ENCODE peak calls at places on chromosomes 16 and 17, in four cellular contexts. V is thoracic aorta, Z is Panc1, P is heart left ventricle. M is an unnamed sample. For H3K4me1, the result is how much of the 10 kb centered on the place peaks cover.

GRCh38 chr17:65627892-65628622 is 66.6 kb upstream of the AXIN2 start:
- DNase-seq in V (peak), Z (peak), P (no peak), M (no peak)

GRCh38 chr17:81601525-81602120 is 35.3 kb downstream of the NPLOC4 start:
- DNase-seq in V (no peak), Z (peak), P (no peak), M (peak)

GRCh38 chr17:2713881-2714280 is 2.3 kb upstream of the CLUH start:
- DNase-seq in V (no peak), Z (no peak), P (no peak), M (no peak)

GRCh38 chr17:32335647-32336046 is 6.3 kb downstream of the C17orf75 start:
- DNase-seq in V (no peak), Z (no peak), P (no peak), M (no peak)

GRCh38 chr16:75097191-75097761 is 19.3 kb downstream of the LDHD start:
- DNase-seq in V (no peak), Z (no peak), P (no peak), M (no peak)

GRCh38 chr16:82638095-82638798 is 11.5 kb downstream of the CDH13 start:
- DNase-seq in V (no peak), Z (no peak), P (no peak), M (no peak)

GRCh38 chr17:50634915-50635719 is 436 bp downstream of the ABCC3 start:
- DNase-seq in V (no peak), Z (no peak), P (no peak), M (no peak)

GRCh38 chr16:26261621-26262020 is 569.9 kb downstream of the HS3ST4 start:
- DNase-seq in V (no peak), Z (no peak), P (no peak), M (no peak)

GRCh38 chr17:46977750-46978488 is 1.1 kb downstream of the RPRML start:
- DNase-seq in V (no peak), Z (no peak), P (no peak), M (no peak)

GRCh38 chr17:72826602-72827001 is 265.9 kb downstream of the SLC39A11 start:
- DNase-seq in V (no peak), Z (no peak), P (no peak), M (no peak)

GRCh38 chr16:47162670-47163420 is 19.1 kb upstream of the NETO2 start:
- DNase-seq in V (no peak), Z (no peak), P (no peak), M (no peak)

GRCh38 chr17:32502013-32502412 is 15.2 kb downstream of the CDK5R1 start:
- DNase-seq in V (no peak), Z (no peak), P (no peak), M (no peak)

GRCh38 chr17:1629647-1630310 is 1.1 kb upstream of the SLC43A2 start:
- DNase-seq in V (no peak), Z (no peak), P (peak), M (peak)

GRCh38 chr17:77645441-77646430 is 312.8 kb upstream of the TNRC6C start:
- DNase-seq in V (no peak), Z (no peak), P (no peak), M (no peak)

GRCh38 chr17:38605852-38606645 is at the start of gene SRCIN1:
- DNase-seq in V (no peak), Z (no peak), P (peak), M (no peak)

GRCh38 chr16:26697826-26698225 is 368.9 kb upstream of the C16orf82 start:
- DNase-seq in V (no peak), Z (no peak), P (no peak), M (no peak)

GRCh38 chr17:2174471-2175293 is 119.8 kb downstream of the HIC1 start:
- DNase-seq in V (no peak), Z (no peak), P (peak), M (peak)

GRCh38 chr16:53949716-53950410 is 245.9 kb downstream of the FTO start:
- DNase-seq in V (no peak), Z (no peak), P (no peak), M (no peak)

GRCh38 chr16:1159973-1160772 is 7.3 kb downstream of the CACNA1H start:
- DNase-seq in V (no peak), Z (no peak), P (peak), M (peak)

GRCh38 chr16:63365665-63366064 is 1329.4 kb upstream of the CDH8 start:
- DNase-seq in V (no peak), Z (no peak), P (no peak), M (no peak)

DNA sequence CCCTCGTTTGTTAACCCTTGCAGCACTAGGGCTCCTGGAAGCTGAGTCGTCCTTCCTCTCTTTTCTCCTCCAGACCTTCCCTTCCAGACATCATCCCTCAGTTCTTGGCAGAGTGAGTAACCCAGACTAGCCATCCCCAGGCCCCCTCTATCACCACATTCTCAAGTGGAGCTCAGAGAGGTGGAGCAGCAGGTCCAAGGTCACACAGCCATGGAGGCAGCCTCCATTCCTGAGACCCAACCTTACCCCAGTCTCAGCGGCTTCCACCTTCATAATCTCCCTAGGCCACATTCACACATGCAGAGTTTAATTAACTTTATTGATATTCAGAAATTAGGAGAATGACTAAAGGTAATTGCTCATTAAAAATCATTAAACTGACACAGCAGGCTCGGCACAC is 3.0 kb downstream of the SEZ6 start:
- DNase-seq in V (no peak), Z (no peak), P (no peak), M (no peak)
- TF ChIP-seq CTCF in V (no peak), Z (no peak), P (no peak), M (no peak)

DNA sequence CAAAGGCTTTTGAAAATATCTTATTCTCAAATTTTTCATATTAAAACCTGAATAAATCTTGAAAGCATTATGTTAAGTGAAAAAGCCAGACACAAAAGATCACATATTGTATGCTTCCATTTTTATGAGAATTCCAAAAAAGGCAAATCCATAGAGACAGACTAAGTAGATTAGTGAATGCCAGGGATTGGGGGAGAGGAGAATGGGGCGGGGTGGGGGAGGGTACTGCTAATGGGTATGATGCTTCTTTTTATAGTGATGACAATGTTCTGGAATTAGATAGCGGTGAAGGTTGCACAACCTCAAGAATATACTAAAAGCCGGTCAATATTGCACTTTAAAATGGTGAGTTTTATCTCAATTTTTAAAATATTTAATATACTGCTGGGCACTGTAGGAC is 44.0 kb downstream of the XPO6 start:
- DNase-seq in V (no peak), Z (no peak), P (no peak), M (no peak)
- H3K4me1 ChIP-seq in V (under half), Z (under half), P (under half), M (under half)

DNA sequence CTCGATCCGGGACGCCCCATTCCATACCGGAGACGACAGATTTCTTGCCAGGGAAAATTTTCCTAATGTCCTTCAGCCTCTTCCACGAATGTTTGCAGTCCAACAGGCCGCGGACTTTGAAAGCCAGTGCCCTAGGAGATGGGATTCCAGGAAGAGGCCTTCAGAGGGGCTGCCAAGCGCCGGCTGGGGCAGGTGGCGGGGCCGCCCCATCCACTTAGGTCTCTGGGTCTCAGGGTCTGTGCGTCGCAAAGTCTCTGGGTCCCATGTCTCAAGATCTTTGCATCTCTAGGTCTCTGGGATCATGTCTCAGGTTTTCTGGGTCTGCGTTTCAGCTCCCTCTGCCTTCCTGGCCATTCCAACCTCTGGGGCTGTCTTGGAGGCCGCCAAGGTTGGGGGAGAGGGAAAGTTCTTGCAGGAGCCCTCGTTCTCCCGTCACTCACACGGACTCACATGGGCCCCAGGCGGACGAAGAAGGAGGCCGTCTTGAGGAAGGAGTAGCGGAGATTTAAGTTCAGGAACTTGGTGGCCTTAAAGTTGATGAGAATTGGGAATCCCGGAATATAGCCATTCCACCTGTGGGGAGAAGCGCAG is 7.2 kb downstream of the ALOX12B start:
- DNase-seq in V (no peak), Z (no peak), P (no peak), M (no peak)
- TF ChIP-seq CTCF in V (no peak), Z (peak), P (no peak), M (no peak)

DNA sequence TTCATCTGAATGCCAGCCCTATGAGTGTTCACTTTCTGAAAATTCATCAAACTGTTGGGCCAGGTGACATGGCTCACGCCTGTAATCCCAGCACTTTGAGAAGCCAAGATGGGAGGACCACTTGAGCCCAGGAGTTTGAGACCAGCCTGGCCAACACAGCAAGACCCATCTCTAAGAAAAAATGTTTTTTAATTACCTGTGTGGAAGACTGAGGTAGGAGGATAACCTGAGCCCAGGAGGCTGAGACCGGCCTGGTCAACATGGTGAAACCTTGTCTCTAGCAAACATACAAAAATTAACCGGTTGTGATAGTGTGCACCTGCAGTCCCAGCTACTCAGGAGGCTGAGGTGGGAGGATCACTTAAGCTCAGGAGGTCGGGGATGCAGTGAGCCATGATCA is 10.3 kb downstream of the MYH11 start:
- DNase-seq in V (no peak), Z (no peak), P (no peak), M (no peak)
- H3K4me1 ChIP-seq in V (under half), Z (under half), P (under half), M (under half)

GRCh38 chr16:71442041-71442440 is at the start of gene TLE7:
- DNase-seq in V (no peak), Z (no peak), P (no peak), M (no peak)

GRCh38 chr16:71440669-71441347 is 1.0 kb downstream of the TLE7 start:
- DNase-seq in V (no peak), Z (no peak), P (no peak), M (no peak)

GRCh38 chr16:71439531-71439930 is 2.3 kb downstream of the TLE7 start:
- DNase-seq in V (no peak), Z (no peak), P (no peak), M (no peak)

GRCh38 chr16:71443714-71444113 is 1.9 kb upstream of the TLE7 start:
- DNase-seq in V (no peak), Z (no peak), P (no peak), M (no peak)

GRCh38 chr16:71441348-71441781 is 489 bp downstream of the TLE7 start:
- DNase-seq in V (no peak), Z (no peak), P (no peak), M (no peak)
- TF ChIP-seq CTCF in V (no peak), Z (no peak), P (peak), M (no peak)

GRCh38 chr17:17110520-17110919 is 68.3 kb downstream of the MPRIP start:
- DNase-seq in V (no peak), Z (no peak), P (no peak), M (no peak)

GRCh38 chr17:17108681-17109049 is 66.4 kb downstream of the MPRIP start:
- DNase-seq in V (no peak), Z (no peak), P (no peak), M (peak)

GRCh38 chr17:17107891-17108680 is 65.8 kb downstream of the MPRIP start:
- DNase-seq in V (no peak), Z (no peak), P (no peak), M (no peak)

GRCh38 chr17:17109896-17110295 is 67.6 kb downstream of the MPRIP start:
- DNase-seq in V (no peak), Z (no peak), P (no peak), M (no peak)

GRCh38 chr17:17109231-17109630 is 67.0 kb downstream of the MPRIP start:
- DNase-seq in V (no peak), Z (no peak), P (no peak), M (no peak)
- H3K4me1 ChIP-seq in V (under half), Z (under half), P (half or more), M (half or more)

GRCh38 chr17:45231481-45232116 is 9.9 kb downstream of the FMNL1 start:
- DNase-seq in V (no peak), Z (no peak), P (no peak), M (no peak)
- TF ChIP-seq CTCF in V (no peak), Z (peak), P (no peak), M (no peak)

DNA sequence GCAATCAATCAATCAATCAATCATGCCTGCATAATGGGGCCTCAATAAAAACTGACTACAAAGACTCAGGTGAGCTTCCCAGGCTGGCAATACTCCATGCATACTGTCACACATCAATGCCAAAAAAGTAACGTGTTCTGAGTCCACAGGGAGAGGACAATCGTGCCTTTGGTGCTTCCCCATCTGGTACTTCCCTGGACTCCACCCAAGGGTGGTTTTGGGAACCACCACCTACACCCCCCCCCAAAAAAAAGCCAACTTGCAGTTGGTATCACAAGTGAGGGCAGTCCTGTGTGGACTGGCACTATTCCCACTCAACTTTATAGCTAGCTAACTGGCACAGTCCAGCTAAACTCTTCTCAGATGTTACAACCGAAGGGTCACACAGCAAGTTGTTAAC is 3.1 kb downstream of the ZDHHC7 start:
- DNase-seq in V (no peak), Z (no peak), P (no peak), M (no peak)
- H3K4me1 ChIP-seq in V (half or more), Z (half or more), P (half or more), M (half or more)

DNA sequence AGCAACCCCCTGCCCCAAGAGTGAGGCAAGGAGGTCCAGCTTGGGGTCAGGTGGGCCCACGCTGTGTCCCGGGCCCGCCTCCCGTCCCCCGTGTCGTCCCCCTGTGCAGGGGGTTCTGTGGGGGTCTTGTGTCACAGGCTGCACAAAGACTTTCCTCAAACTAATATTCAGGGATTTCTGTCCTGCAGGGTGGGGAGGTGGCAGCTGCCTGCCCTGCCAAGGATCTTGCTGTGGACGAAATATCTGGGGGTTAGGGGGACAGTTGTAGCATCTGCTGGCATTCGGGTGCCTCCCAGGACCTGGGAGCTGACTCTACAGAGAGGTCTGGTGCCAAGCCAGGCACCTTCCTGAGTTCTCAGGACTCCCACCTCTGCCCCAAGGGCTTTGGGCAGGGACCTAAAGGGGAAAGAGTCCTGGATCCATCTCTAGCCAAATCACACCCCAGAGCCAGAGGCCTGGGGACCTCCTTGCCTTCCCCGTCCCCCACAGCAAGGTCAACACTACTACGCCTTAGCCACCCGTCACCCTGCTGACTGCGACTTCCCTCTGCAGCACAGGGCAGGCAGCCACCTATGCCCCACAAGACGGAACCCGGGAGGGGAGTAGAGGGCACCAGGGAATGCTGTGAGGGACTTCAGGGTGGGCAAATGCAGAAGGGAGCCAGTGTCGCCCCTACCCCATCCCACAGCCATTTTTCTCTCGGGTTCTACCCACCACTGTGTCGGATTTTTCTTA is 59.3 kb downstream of the TMEM132E start:
- DNase-seq in V (no peak), Z (no peak), P (no peak), M (no peak)
- TF ChIP-seq CTCF in V (peak), Z (no peak), P (no peak), M (no peak)

GRCh38 chr17:5466295-5466694 is 2.5 kb downstream of the DHX33 start:
- DNase-seq in V (no peak), Z (no peak), P (no peak), M (no peak)
- H3K4me1 ChIP-seq in V (under half), Z (under half), P (under half), M (under half)

M was measured in tibial artery.